ENCODE peak calls at places on chromosomes 1 and 21, in four cellular contexts. One of them, this sample, is unnamed.

GRCh38 chr1:41523071-41523470 is 38.6 kb upstream of the EDN2 start:
- DNase-seq in tibial artery: no peak
- DNase-seq in Karpas-422: no peak
- DNase-seq in Panc1: no peak
- DNase-seq in this sample: no peak

GRCh38 chr1:28540651-28541050 is 12.2 kb upstream of the TRNAU1AP start:
- DNase-seq in tibial artery: no peak
- DNase-seq in Karpas-422: no peak
- DNase-seq in Panc1: no peak
- DNase-seq in this sample: no peak

GRCh38 chr1:3418600-3418999 is 35.9 kb upstream of the ARHGEF16 start:
- DNase-seq in tibial artery: no peak
- DNase-seq in Karpas-422: no peak
- DNase-seq in Panc1: no peak
- DNase-seq in this sample: no peak

GRCh38 chr1:6166221-6166620 is 13.9 kb downstream of the CHD5 start:
- DNase-seq in tibial artery: no peak
- DNase-seq in Karpas-422: no peak
- DNase-seq in Panc1: no peak
- DNase-seq in this sample: no peak

GRCh38 chr21:15003463-15004135 is 61.2 kb downstream of the NRIP1 start:
- DNase-seq in tibial artery: no peak
- DNase-seq in Karpas-422: no peak
- DNase-seq in Panc1: no peak
- DNase-seq in this sample: no peak

GRCh38 chr21:42319368-42319767 is 4.2 kb upstream of the TFF3 start:
- DNase-seq in tibial artery: no peak
- DNase-seq in Karpas-422: no peak
- DNase-seq in Panc1: no peak
- DNase-seq in this sample: peak; percentile 52

GRCh38 chr1:17075470-17076255 is 21.8 kb upstream of the SDHB start:
- DNase-seq in tibial artery: no peak
- DNase-seq in Karpas-422: peak; percentile 83
- DNase-seq in Panc1: no peak
- DNase-seq in this sample: no peak

GRCh38 chr1:186178426-186179043 is 196.5 kb downstream of the TPR start:
- DNase-seq in tibial artery: no peak
- DNase-seq in Karpas-422: no peak
- DNase-seq in Panc1: no peak
- DNase-seq in this sample: no peak

GRCh38 chr1:234395297-234395696 is 22.0 kb downstream of the COA6 start:
- DNase-seq in tibial artery: no peak
- DNase-seq in Karpas-422: no peak
- DNase-seq in Panc1: no peak
- DNase-seq in this sample: no peak

GRCh38 chr1:215521279-215521678 is 45.8 kb upstream of the KCTD3 start:
- DNase-seq in tibial artery: no peak
- DNase-seq in Karpas-422: no peak
- DNase-seq in Panc1: no peak
- DNase-seq in this sample: no peak

GRCh38 chr1:37692078-37692833 is at the start of gene CDCA8:
- DNase-seq in tibial artery: peak; percentile 99
- DNase-seq in Karpas-422: peak; percentile 99
- DNase-seq in Panc1: peak; percentile 91
- DNase-seq in this sample: peak; percentile 99

GRCh38 chr1:200959341-200959985 is 64.1 kb downstream of the KIF21B start:
- DNase-seq in tibial artery: no peak
- DNase-seq in Karpas-422: no peak
- DNase-seq in Panc1: no peak
- DNase-seq in this sample: no peak

GRCh38 chr21:28608646-28609045 is 384.0 kb downstream of the LTN1 start:
- DNase-seq in tibial artery: no peak
- DNase-seq in Karpas-422: no peak
- DNase-seq in Panc1: no peak
- DNase-seq in this sample: no peak

GRCh38 chr1:205144751-205145150 is 23.0 kb upstream of the RBBP5 start:
- DNase-seq in tibial artery: no peak
- DNase-seq in Karpas-422: no peak
- DNase-seq in Panc1: no peak
- DNase-seq in this sample: no peak

GRCh38 chr1:19374402-19374801 is 62.3 kb downstream of the SLC66A1 start:
- DNase-seq in tibial artery: no peak
- DNase-seq in Karpas-422: peak; percentile 71
- DNase-seq in Panc1: no peak
- DNase-seq in this sample: no peak

GRCh38 chr1:181033799-181034391 is at the start of gene MR1:
- DNase-seq in tibial artery: no peak
- DNase-seq in Karpas-422: peak; percentile 96
- DNase-seq in Panc1: peak; percentile 76
- DNase-seq in this sample: no peak

GRCh38 chr1:178643871-178644270 is 81.2 kb upstream of the RALGPS2 start:
- DNase-seq in tibial artery: no peak
- DNase-seq in Karpas-422: no peak
- DNase-seq in Panc1: no peak
- DNase-seq in this sample: no peak

GRCh38 chr1:29963946-29964345 is 727.6 kb downstream of the PTPRU start:
- DNase-seq in tibial artery: peak; percentile 33
- DNase-seq in Karpas-422: no peak
- DNase-seq in Panc1: no peak
- DNase-seq in this sample: no peak

GRCh38 chr1:99945174-99945573 is 24.6 kb upstream of the SLC35A3 start:
- DNase-seq in tibial artery: no peak
- DNase-seq in Karpas-422: no peak
- DNase-seq in Panc1: no peak
- DNase-seq in this sample: no peak

GRCh38 chr1:70930062-70930461 is 117.6 kb downstream of the PTGER3 start:
- DNase-seq in tibial artery: no peak
- DNase-seq in Karpas-422: no peak
- DNase-seq in Panc1: no peak
- DNase-seq in this sample: no peak

GRCh38 chr1:94922756-94923465 is 4.0 kb downstream of the CNN3 start:
- DNase-seq in tibial artery: no peak
- DNase-seq in Karpas-422: no peak
- DNase-seq in Panc1: no peak
- DNase-seq in this sample: no peak

GRCh38 chr1:211648980-211649934 is 26.2 kb downstream of the NEK2 start:
- DNase-seq in tibial artery: no peak
- DNase-seq in Karpas-422: no peak
- DNase-seq in Panc1: no peak
- DNase-seq in this sample: no peak

GRCh38 chr1:20350421-20350820 is 59.7 kb downstream of the VWA5B1 start:
- DNase-seq in tibial artery: peak; percentile 53
- DNase-seq in Karpas-422: no peak
- DNase-seq in Panc1: no peak
- DNase-seq in this sample: no peak

GRCh38 chr1:37761416-37762095 is 3.4 kb downstream of the EPHA10 start:
- DNase-seq in tibial artery: no peak
- DNase-seq in Karpas-422: no peak
- DNase-seq in Panc1: no peak
- DNase-seq in this sample: no peak

GRCh38 chr1:40389871-40390560 is 16.5 kb downstream of the SMAP2 start:
- DNase-seq in tibial artery: peak; percentile 76
- DNase-seq in Karpas-422: no peak
- DNase-seq in Panc1: no peak
- DNase-seq in this sample: no peak

GRCh38 chr1:26161408-26162219 is 2.7 kb downstream of the FAM110D start:
- DNase-seq in tibial artery: peak; percentile 77
- DNase-seq in Karpas-422: no peak
- DNase-seq in Panc1: no peak
- DNase-seq in this sample: no peak

GRCh38 chr1:174883361-174883760 is 116.4 kb upstream of the CACYBP start:
- DNase-seq in tibial artery: no peak
- DNase-seq in Karpas-422: peak; percentile 47
- DNase-seq in Panc1: no peak
- DNase-seq in this sample: no peak

GRCh38 chr1:174880171-174880570 is 119.6 kb upstream of the CACYBP start:
- DNase-seq in tibial artery: no peak
- DNase-seq in Karpas-422: no peak
- DNase-seq in Panc1: no peak
- DNase-seq in this sample: no peak

DNA sequence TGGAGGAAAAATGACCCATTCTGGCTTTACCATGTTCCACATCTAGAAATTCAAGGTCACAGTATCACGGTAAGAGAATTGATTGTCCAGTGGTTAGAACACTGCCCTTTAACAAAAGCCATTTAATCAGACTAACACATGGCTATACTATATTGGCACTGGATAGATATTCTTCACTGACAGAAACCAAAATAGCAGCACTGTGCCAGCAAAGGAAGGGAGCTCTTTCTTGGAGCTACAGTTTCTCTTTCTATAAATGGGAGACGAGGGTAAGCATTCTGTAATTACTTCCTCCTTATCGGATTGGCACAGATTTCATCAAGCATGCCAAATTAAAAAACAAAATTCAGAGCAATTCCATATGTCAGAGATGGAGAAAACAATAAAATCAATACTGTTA is 115.7 kb upstream of the CACYBP start:
- DNase-seq in tibial artery: no peak
- DNase-seq in Karpas-422: no peak
- DNase-seq in Panc1: no peak
- DNase-seq in this sample: no peak
- H3K36me3 ChIP-seq in tibial artery: no peaks in the 10 kb centered on the region
- H3K36me3 ChIP-seq in Karpas-422: no peaks in the 10 kb centered on the region
- H3K36me3 ChIP-seq in Panc1: no peaks in the 10 kb centered on the region
- H3K36me3 ChIP-seq in this sample: no peaks in the 10 kb centered on the region

DNA sequence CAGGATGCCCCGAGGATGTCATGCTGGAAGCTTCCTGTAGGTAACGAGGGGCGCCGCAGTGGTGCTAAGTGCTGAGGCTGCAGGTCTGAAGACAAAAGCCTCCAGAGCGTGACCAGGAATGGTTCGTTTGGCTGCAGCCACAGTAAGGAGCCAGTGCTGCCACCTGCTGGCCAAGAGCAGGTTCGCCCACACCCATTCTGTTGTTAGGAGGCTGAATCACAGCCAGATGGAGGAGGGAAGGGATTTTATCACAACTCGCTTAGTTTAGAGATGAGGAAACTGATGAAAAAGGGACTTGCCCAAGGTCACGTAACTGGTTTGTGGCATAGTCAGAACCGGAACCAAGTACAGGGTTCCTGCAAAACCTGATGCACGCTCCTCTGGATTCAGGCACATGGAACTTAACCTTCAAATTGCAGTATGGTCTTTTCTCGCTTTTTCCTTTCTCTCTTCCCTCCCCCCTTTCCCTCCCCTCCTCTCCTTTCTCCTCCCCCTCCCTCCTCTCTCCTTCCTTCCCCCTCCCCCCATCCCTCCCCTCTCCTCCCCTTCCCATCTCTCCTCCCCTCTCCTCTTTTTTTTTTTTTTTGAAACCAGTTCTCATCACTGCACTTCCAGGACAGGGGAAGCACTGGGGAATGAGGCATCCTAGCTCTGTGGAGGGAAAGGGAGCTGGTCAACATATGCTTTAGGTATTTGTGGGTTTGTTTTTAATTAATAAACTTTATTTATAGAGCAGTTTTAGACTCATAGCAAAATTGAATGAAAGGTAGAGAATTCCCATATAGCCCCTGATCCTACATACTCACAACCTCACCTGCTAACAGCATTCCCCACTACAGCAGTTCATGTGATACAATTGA is 81.8 kb downstream of the MPZL1 start:
- DNase-seq in tibial artery: peak; percentile 95
- DNase-seq in Karpas-422: peak; percentile 97
- DNase-seq in Panc1: peak; percentile 64
- DNase-seq in this sample: peak; percentile 95
- H3K4me3 ChIP-seq in tibial artery: no peak overlapping the region
- H3K4me3 ChIP-seq in Karpas-422: no peak overlapping the region
- H3K4me3 ChIP-seq in Panc1: no peak overlapping the region
- H3K4me3 ChIP-seq in this sample: no peak overlapping the region

GRCh38 chr1:35591211-35591610 is 18.1 kb downstream of the TFAP2E start:
- DNase-seq in tibial artery: no peak
- DNase-seq in Karpas-422: no peak
- DNase-seq in Panc1: no peak
- DNase-seq in this sample: peak; percentile 34
- H3K36me3 ChIP-seq in tibial artery: peaks cover 8% of the 10 kb centered on the region
- H3K36me3 ChIP-seq in Karpas-422: no peaks in the 10 kb centered on the region
- H3K36me3 ChIP-seq in Panc1: no peaks in the 10 kb centered on the region
- H3K36me3 ChIP-seq in this sample: no peaks in the 10 kb centered on the region

GRCh38 chr1:84146375-84147032 is 2.4 kb downstream of the PRKACB start:
- DNase-seq in tibial artery: no peak
- DNase-seq in Karpas-422: no peak
- DNase-seq in Panc1: peak; percentile 56
- DNase-seq in this sample: no peak
- H3K4me3 ChIP-seq in tibial artery: no peak overlapping the region
- H3K4me3 ChIP-seq in Karpas-422: peak overlapping the region; percentile 53
- H3K4me3 ChIP-seq in Panc1: no peak overlapping the region
- H3K4me3 ChIP-seq in this sample: no peak overlapping the region

GRCh38 chr1:7987528-7987927 is 26.0 kb downstream of the PARK7 start:
- DNase-seq in tibial artery: no peak
- DNase-seq in Karpas-422: no peak
- DNase-seq in Panc1: no peak
- DNase-seq in this sample: no peak

GRCh38 chr1:7988576-7988975 is 27.1 kb downstream of the PARK7 start:
- DNase-seq in tibial artery: no peak
- DNase-seq in Karpas-422: no peak
- DNase-seq in Panc1: no peak
- DNase-seq in this sample: no peak

GRCh38 chr1:7985851-7986612 is 24.5 kb downstream of the PARK7 start:
- DNase-seq in tibial artery: peak; percentile 58
- DNase-seq in Karpas-422: no peak
- DNase-seq in Panc1: no peak
- DNase-seq in this sample: no peak

GRCh38 chr1:7983086-7983778 is 21.7 kb downstream of the PARK7 start:
- DNase-seq in tibial artery: peak; percentile 63
- DNase-seq in Karpas-422: no peak
- DNase-seq in Panc1: no peak
- DNase-seq in this sample: no peak

DNA sequence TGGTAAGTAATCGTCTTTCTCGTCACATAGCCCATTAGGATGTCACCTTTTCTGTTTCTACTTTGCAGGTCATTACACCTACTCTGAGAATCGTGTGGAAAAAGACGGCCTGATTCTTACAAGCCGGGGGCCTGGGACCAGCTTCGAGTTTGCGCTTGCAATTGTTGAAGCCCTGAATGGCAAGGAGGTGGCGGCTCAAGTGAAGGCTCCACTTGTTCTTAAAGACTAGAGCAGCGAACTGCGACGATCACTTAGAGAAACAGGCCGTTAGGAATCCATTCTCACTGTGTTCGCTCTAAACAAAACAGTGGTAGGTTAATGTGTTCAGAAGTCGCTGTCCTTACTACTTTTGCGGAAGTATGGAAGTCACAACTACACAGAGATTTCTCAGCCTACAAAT is 23.3 kb downstream of the PARK7 start:
- DNase-seq in tibial artery: peak; percentile 40
- DNase-seq in Karpas-422: no peak
- DNase-seq in Panc1: no peak
- DNase-seq in this sample: no peak
- H3K36me3 ChIP-seq in tibial artery: peaks cover 70% of the 10 kb centered on the region
- H3K36me3 ChIP-seq in Karpas-422: peaks cover 32% of the 10 kb centered on the region
- H3K36me3 ChIP-seq in Panc1: peaks cover 19% of the 10 kb centered on the region
- H3K36me3 ChIP-seq in this sample: peaks cover 51% of the 10 kb centered on the region

GRCh38 chr1:1345384-1345783 is 3.8 kb downstream of the DVL1 start:
- DNase-seq in tibial artery: no peak
- DNase-seq in Karpas-422: no peak
- DNase-seq in Panc1: no peak
- DNase-seq in this sample: no peak
- H3K4me3 ChIP-seq in tibial artery: no peak overlapping the region
- H3K4me3 ChIP-seq in Karpas-422: no peak overlapping the region
- H3K4me3 ChIP-seq in Panc1: no peak overlapping the region
- H3K4me3 ChIP-seq in this sample: no peak overlapping the region